ENCODE peak calls at places on chromosome 20, in four cellular contexts. D is fibroblast of mammary gland, B is bronchial epithelial cell, O is breast epithelium. Z is an unnamed sample.

GRCh38 chr20:47125553-47126373 is 230.7 kb downstream of the ZMYND8 start:
- DNase-seq in D (peak), B (peak), O (no peak), Z (peak)

GRCh38 chr20:43040427-43040826 is 149.3 kb downstream of the PTPRT start:
- DNase-seq in D (no peak), B (no peak), O (no peak), Z (no peak)

GRCh38 chr20:61693055-61693600 is 372.6 kb downstream of the TAF4 start:
- DNase-seq in D (no peak), B (no peak), O (no peak), Z (no peak)

GRCh38 chr20:38875170-38875993 is 50.8 kb upstream of the FAM83D start:
- DNase-seq in D (no peak), B (no peak), O (no peak), Z (no peak)

GRCh38 chr20:35541118-35541782 is 628 bp upstream of the ERGIC3 start:
- DNase-seq in D (no peak), B (no peak), O (no peak), Z (no peak)

GRCh38 chr20:39263076-39263475 is 300.9 kb downstream of the DHX35 start:
- DNase-seq in D (peak), B (peak), O (no peak), Z (peak)

GRCh38 chr20:59822291-59823029 is 111.0 kb downstream of the SYCP2 start:
- DNase-seq in D (no peak), B (no peak), O (peak), Z (no peak)

GRCh38 chr20:47645632-47646031 is 139.6 kb downstream of the SULF2 start:
- DNase-seq in D (no peak), B (no peak), O (no peak), Z (no peak)

GRCh38 chr20:50092436-50092835 is 20.5 kb downstream of the UBE2V1 start:
- DNase-seq in D (peak), B (no peak), O (no peak), Z (peak)

GRCh38 chr20:23009636-23010035 is 25.5 kb upstream of the SSTR4 start:
- DNase-seq in D (no peak), B (peak), O (no peak), Z (no peak)

GRCh38 chr20:11553603-11554002 is 364.1 kb upstream of the BTBD3 start:
- DNase-seq in D (peak), B (peak), O (no peak), Z (peak)

GRCh38 chr20:30487947-30488926 is 769.2 kb upstream of the DEFB115 start:
- DNase-seq in D (no peak), B (no peak), O (peak), Z (no peak)

GRCh38 chr20:24730750-24731149 is 218.3 kb upstream of the CST7 start:
- DNase-seq in D (no peak), B (no peak), O (no peak), Z (no peak)

GRCh38 chr20:36153754-36154695 is 515 bp upstream of the EPB41L1 start:
- DNase-seq in D (peak), B (peak), O (peak), Z (peak)

GRCh38 chr20:4601630-4602296 is 119.9 kb upstream of the PRND start:
- DNase-seq in D (no peak), B (peak), O (no peak), Z (peak)

GRCh38 chr20:57609842-57610167 is 10.4 kb downstream of the ZBP1 start:
- DNase-seq in D (no peak), B (no peak), O (no peak), Z (no peak)
- TF ChIP-seq CTCF in D (no peak), B (no peak), O (no peak), Z (no peak)

DNA sequence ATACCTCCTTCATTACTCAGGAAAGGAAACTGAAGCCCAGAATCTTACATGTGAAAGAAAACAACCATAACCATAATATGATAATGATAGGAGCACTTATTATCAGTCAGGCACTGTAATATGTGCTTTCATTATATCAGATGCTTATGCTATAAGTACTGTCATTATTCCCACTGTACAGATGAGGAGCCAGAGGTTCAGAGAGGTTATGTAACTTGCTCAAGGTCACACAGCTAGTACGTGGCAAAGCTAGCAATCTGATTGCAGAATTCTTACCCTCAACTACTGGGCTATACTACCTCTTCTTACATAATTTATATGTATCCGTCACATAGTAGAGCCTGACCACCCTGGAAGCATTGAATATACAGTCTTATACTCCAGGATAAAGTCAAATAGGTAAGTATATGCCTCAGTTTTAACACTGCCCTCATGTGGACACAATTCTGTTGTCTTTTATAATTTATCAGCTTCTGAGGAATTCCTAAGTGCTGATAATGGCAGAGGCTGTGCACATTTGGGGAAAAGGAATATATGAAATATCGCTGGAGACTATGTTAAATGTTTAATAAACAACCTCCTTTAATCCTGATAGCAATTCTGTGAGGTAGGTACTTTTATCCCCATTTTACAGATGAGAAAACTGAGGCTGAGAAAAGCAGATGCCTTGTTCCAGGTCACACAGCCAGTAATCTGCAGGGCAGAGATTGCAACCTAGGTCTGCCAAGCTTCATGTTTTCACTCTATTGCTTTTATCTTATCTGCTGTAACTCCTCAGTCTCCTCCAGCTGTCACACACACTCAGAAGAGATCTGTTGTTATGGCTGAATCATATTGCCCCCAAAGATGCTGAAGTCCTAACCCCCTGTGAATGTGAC is 13.4 kb downstream of the BCAS1 start:
- DNase-seq in D (no peak), B (no peak), O (no peak), Z (no peak)
- TF ChIP-seq CTCF in D (peak), B (no peak), O (no peak), Z (no peak)

DNA sequence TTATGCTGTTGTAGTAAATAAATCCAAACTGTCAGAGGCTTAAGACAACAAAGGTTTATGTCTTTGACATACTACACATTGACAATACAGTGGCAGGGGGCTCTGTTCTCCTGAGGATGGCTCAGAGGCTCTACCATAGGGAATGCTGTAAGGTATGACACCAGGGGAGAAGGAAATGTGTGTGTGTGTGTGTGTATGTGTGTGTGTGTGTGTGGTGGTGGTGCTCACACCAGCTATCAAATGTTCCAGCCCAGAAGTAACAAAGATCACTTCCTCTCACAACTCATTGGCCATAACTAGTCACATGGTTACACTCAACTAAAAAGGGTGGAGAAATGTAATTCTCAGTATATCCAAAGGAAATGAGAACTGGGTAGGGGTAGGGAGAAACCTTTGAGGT is 26.5 kb upstream of the YWHAB start:
- DNase-seq in D (peak), B (no peak), O (no peak), Z (no peak)
- TF ChIP-seq CTCF in D (no peak), B (no peak), O (no peak), Z (no peak)

GRCh38 chr20:63223121-63223825 is 7.3 kb upstream of the YTHDF1 start:
- DNase-seq in D (peak), B (peak), O (no peak), Z (peak)

GRCh38 chr20:63225082-63225454 is 9.1 kb upstream of the YTHDF1 start:
- DNase-seq in D (no peak), B (no peak), O (no peak), Z (no peak)

GRCh38 chr20:63226020-63226943 is 9.4 kb upstream of the BIRC7 start:
- DNase-seq in D (no peak), B (no peak), O (no peak), Z (peak)

GRCh38 chr20:63223826-63224207 is 7.9 kb upstream of the YTHDF1 start:
- DNase-seq in D (no peak), B (no peak), O (no peak), Z (no peak)

DNA sequence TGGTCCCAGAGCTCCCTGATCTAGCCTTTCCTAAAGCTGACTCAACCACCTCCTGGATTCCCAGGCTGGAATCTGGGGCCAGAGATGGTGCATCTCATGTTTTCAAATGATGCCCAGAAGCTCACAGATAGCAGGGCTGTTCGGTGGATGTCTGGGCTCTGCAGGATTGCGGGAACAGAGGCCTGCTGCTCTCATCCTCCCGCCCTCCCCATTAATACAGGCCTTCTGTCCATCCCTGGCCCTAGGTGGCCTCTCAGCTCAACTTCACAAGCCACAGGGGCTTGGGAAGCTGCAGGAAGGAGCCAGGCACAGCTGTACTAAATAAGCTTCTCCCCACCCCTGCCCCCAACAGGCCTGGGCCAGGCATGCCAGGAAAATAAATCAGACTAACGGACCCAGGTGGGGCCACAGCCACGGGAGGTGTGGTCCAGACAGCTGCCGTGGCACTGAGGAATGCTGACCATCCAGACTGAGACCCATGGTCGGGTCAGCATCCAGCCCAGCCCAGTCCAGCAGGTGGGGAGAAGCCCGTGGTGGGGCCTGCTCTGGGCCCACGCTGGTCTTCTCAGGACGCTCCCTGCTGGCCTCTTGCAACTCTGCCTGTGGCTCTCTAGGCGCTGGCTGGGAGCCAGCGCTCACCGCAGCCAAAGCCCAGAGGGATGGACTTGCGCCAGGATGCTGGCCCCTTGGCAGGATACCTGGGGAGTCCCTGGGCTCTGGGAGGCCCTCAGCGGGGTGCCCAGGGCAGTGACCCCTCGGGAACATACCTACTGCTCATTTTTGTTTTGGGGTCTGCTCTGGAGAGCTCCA is 8.5 kb upstream of the YTHDF1 start:
- DNase-seq in D (peak), B (peak), O (no peak), Z (peak)
- TF ChIP-seq CTCF in D (peak), B (peak), O (no peak), Z (no peak)

GRCh38 chr20:45347936-45348809 is at the start of gene SDC4:
- DNase-seq in D (peak), B (peak), O (peak), Z (peak)
- TF ChIP-seq CTCF in D (no peak), B (no peak), O (no peak), Z (no peak)

GRCh38 chr20:63521602-63522001 is 1.0 kb downstream of the PPDPF start:
- DNase-seq in D (no peak), B (no peak), O (no peak), Z (no peak)

GRCh38 chr20:63520594-63520938 is at the start of gene PPDPF:
- DNase-seq in D (peak), B (peak), O (peak), Z (peak)

GRCh38 chr20:63522091-63522868 is 1.7 kb downstream of the PPDPF start:
- DNase-seq in D (no peak), B (no peak), O (no peak), Z (no peak)

GRCh38 chr20:63519765-63520593 is 586 bp upstream of the PPDPF start:
- DNase-seq in D (no peak), B (peak), O (no peak), Z (peak)

DNA sequence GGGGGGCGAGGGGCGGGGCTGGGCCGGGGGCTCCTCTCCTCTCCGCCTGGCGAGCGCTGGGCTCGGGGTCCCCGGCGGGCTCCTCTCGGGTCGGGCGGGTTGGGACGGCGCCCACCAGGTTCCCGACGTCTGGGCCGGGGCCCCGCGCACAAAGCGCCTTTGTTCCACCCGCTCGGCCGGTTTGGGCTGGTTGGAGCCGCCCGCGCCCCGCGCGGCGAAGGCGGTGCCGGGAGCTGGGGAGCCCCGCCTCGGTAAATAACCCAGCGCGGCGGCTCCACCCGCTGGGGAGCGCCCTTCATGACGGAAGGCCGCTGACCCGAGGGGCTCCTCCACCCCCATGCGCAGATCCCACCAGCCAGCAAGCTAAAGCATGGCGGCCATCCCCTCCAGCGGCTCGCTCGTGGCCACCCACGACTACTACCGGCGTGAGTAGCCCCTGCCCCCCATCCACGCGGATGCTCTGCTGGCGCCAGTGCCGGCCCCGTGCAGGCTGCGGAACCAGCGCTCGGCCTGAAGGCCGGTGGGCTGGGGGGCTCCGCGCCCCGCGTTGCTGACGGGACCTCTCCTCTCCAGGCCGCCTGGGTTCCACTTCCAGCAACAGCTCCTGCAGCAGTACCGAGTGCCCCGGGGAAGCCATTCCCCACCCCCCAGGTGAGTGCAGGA is 505 bp downstream of the PPDPF start:
- DNase-seq in D (peak), B (peak), O (peak), Z (peak)
- TF ChIP-seq CTCF in D (no peak), B (peak), O (no peak), Z (no peak)

DNA sequence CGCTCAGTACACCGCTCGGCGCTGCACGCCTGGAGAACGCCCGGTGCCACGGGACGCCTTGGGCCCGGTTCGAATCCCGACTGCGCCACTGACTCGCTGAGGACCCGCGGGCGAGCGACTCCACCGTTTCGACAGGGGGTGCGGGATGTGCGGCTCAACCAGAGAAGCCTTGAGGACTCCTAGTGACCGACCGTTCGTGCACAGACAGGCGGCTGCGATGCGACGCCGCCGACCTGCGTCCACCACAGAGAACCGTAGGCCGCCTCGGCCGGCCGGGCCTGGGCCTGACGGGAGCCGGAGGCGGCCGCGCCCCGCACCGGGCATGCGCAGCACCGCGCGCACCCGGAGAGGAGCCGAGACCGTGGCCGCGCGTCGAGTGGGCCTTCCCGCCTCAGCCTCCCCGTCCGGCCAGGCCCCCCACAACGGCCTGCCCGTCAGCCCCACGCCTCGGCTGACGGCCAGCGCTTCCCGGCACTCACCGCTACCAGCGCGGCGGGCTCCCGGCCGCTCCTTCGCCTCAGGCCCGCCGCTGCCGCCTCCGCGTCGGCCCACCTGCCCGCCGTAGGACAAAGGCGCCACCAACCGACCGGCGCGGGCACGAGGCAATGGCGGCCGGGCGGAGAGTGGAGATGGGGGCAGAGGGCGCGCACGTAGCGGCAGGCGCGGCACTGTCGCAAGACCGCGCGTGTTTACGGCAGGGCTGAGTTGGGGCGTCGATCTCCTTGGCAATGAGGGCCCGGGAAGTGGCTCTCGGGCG is at the start of gene NCOA5:
- DNase-seq in D (peak), B (peak), O (peak), Z (peak)
- TF ChIP-seq CTCF in D (no peak), B (peak), O (peak), Z (no peak)

GRCh38 chr20:15842872-15843271 is 730.4 kb downstream of the KIF16B start:
- DNase-seq in D (no peak), B (peak), O (no peak), Z (no peak)
- TF ChIP-seq CTCF in D (no peak), B (no peak), O (no peak), Z (no peak)

GRCh38 chr20:48970681-48971370 is 49.3 kb downstream of the ARFGEF2 start:
- DNase-seq in D (peak), B (no peak), O (no peak), Z (no peak)
- TF ChIP-seq CTCF in D (no peak), B (no peak), O (no peak), Z (no peak)

GRCh38 chr20:63782051-63782471 is 42.5 kb downstream of the SLC2A4RG start:
- DNase-seq in D (no peak), B (no peak), O (no peak), Z (no peak)
- TF ChIP-seq CTCF in D (no peak), B (no peak), O (no peak), Z (no peak)